ENCODE peak calls at places on chromosome 7, in six cellular contexts. P is GM12891, R is GM12878, X is K562, H is HepG2, C is H1. T is an unnamed sample.

GRCh38 chr7:65475734-65476319 is 102.2 kb downstream of the ZNF92 start:
- DNase-seq in P (no peak), R (peak; percentile 67), X (no peak), H (peak; percentile 93), C (no peak), T (peak; percentile 11)

GRCh38 chr7:7177044-7177517 is 5.3 kb upstream of the C1GALT1 start:
- DNase-seq in P (no peak), R (no peak), X (no peak), H (peak; percentile 99), C (no peak), T (no peak)

GRCh38 chr7:82428186-82428961 is 15.2 kb downstream of the CACNA2D1 start:
- DNase-seq in P (no peak), R (no peak), X (no peak), H (no peak), C (no peak), T (no peak)

GRCh38 chr7:158733220-158733519 is 28.6 kb upstream of the NCAPG2 start:
- DNase-seq in P (no peak), R (no peak), X (no peak), H (no peak), C (no peak), T (no peak)

GRCh38 chr7:123716877-123717276 is 31.9 kb downstream of the WASL start:
- DNase-seq in P (no peak), R (no peak), X (no peak), H (no peak), C (no peak), T (no peak)

GRCh38 chr7:135441791-135442190 is 68.1 kb downstream of the CNOT4 start:
- DNase-seq in P (no peak), R (no peak), X (no peak), H (no peak), C (no peak), T (no peak)

GRCh38 chr7:23298141-23298851 is 843 bp upstream of the MALSU1 start:
- DNase-seq in P (no peak), R (no peak), X (no peak), H (peak; percentile 45), C (no peak), T (no peak)

GRCh38 chr7:27374958-27375841 is 132.6 kb downstream of the EVX1 start:
- DNase-seq in P (no peak), R (no peak), X (no peak), H (no peak), C (no peak), T (no peak)

GRCh38 chr7:78863248-78863647 is 590.2 kb downstream of the MAGI2 start:
- DNase-seq in P (no peak), R (no peak), X (no peak), H (no peak), C (no peak), T (no peak)

GRCh38 chr7:117484988-117485655 is 5.3 kb downstream of the CFTR start:
- DNase-seq in P (no peak), R (no peak), X (no peak), H (no peak), C (no peak), T (no peak)

GRCh38 chr7:159049266-159050025 is 95.2 kb downstream of the VIPR2 start:
- DNase-seq in P (no peak), R (no peak), X (no peak), H (no peak), C (peak; percentile 37), T (no peak)

GRCh38 chr7:45624392-45624760 is 50.2 kb downstream of the ADCY1 start:
- DNase-seq in P (no peak), R (no peak), X (no peak), H (no peak), C (no peak), T (no peak)

GRCh38 chr7:139650429-139651100 is 127.1 kb downstream of the CLEC2L start:
- DNase-seq in P (no peak), R (no peak), X (no peak), H (no peak), C (no peak), T (no peak)

GRCh38 chr7:45295222-45295621 is 137.6 kb downstream of the RAMP3 start:
- DNase-seq in P (no peak), R (no peak), X (no peak), H (no peak), C (no peak), T (no peak)

GRCh38 chr7:43616977-43617376 is 34.1 kb downstream of the STK17A start:
- DNase-seq in P (no peak), R (no peak), X (no peak), H (no peak), C (no peak), T (no peak)

GRCh38 chr7:157964521-157964920 is 623.1 kb downstream of the PTPRN2 start:
- DNase-seq in P (no peak), R (no peak), X (no peak), H (no peak), C (no peak), T (no peak)

GRCh38 chr7:100506356-100506930 is 22.7 kb downstream of the NYAP1 start:
- DNase-seq in P (no peak), R (no peak), X (peak; percentile 54), H (peak; percentile 50), C (no peak), T (no peak)

GRCh38 chr7:132575336-132575986 is 809 bp downstream of the PLXNA4 start:
- DNase-seq in P (peak; percentile 19), R (no peak), X (no peak), H (no peak), C (peak; percentile 68), T (no peak)

GRCh38 chr7:114502454-114503254 is 88.0 kb downstream of the FOXP2 start:
- DNase-seq in P (no peak), R (no peak), X (no peak), H (no peak), C (no peak), T (no peak)

GRCh38 chr7:107638594-107638993 is 22.0 kb upstream of the SLC26A4 start:
- DNase-seq in P (no peak), R (peak; percentile 75), X (no peak), H (no peak), C (no peak), T (no peak)

GRCh38 chr7:73433924-73434700 is 534 bp downstream of the FZD9 start:
- DNase-seq in P (no peak), R (no peak), X (no peak), H (no peak), C (peak; percentile 76), T (no peak)

GRCh38 chr7:145850636-145851035 is 266.0 kb upstream of the CNTNAP2 start:
- DNase-seq in P (no peak), R (no peak), X (no peak), H (no peak), C (no peak), T (no peak)

GRCh38 chr7:74483402-74484336 is 30.0 kb downstream of the GTF2IRD1 start:
- DNase-seq in P (no peak), R (no peak), X (no peak), H (no peak), C (no peak), T (no peak)

GRCh38 chr7:38291650-38292049 is 18.2 kb upstream of the TARP start:
- DNase-seq in P (no peak), R (no peak), X (no peak), H (no peak), C (no peak), T (no peak)

GRCh38 chr7:120843121-120843520 is 14.8 kb downstream of the TSPAN12 start:
- DNase-seq in P (no peak), R (no peak), X (no peak), H (no peak), C (no peak), T (no peak)
- TF ChIP-seq TAF1 in P (no peak), R (no peak), X (no peak), H (no peak), C (no peak), T (no peak)

DNA sequence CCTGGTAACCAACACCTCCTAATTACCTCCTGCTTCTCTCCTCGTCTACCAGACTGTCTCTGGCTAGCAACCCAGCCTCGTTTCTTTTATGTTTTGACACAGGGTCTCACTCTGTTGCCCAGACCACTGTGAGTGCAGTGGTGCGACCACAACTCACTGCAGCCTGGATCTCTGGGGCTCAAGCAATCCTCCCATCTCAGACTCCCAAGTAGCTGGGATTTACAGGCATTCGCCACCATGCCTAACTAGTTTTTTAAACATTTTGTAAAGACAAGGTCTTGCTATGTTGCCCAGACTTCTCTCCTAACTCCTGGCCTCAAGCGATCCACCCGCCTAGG is 10.2 kb downstream of the TNRC18 start:
- DNase-seq in P (no peak), R (no peak), X (no peak), H (no peak), C (no peak), T (no peak)
- TF ChIP-seq POLR2AphosphoS5 in P (no peak), R (no peak), X (no peak), H (no peak), C (no peak), T (no peak)

DNA sequence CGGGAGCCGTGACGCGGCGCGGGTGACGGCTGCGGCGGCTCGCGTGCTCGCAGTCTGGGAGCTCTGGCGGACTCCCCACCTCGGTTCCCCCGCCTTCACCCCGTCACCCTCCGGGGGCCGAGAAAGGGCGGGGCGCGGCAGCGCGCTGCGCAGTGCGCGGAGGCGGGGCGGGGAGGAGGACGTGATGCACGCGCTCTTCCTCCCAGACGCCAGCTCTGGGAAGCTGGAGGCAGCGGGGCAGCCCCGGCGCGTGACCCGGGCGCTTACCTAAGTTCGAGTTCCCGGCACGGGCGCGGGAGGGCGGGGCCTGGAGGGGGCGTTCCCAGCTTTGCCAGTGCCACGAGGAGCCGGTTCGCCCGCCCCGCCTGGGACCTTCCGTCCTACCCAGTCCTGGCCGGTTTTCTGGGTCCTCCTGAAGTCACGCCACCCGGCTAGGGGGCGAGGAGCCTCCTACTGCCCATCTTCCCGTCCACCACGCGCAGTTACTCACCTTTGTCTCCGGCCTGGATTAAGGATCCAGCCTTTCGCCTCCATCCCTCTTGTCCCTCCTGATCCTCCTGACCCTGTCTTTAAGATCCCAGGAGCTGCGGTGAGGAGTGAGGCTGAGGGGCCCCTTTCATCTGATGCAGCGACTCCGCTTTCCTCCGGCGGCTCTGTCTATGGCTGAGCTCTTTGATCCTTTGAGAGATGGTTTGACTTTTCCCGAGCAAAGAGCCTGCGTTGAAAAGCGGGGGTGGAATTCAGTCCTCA is 443 bp upstream of the NAMPT start:
- DNase-seq in P (peak; percentile 78), R (peak; percentile 97), X (peak; percentile 99), H (peak; percentile 95), C (peak; percentile 98), T (peak; percentile 64)
- TF ChIP-seq POLR2A in P (no peak), R (peak; percentile 78), X (peak; percentile 94), H (peak; percentile 87), C (peak; percentile 94), T (peak; percentile 67)

GRCh38 chr7:154640266-154640865 is 362.6 kb downstream of the PAXIP1 start:
- DNase-seq in P (no peak), R (no peak), X (peak; percentile 75), H (peak; percentile 21), C (peak; percentile 54), T (no peak)
- TF ChIP-seq TAF1 in P (no peak), R (no peak), X (no peak), H (no peak), C (no peak), T (no peak)